ENCODE peak calls at places on chromosomes 11 and 22, in eight cellular contexts. One of them, this sample, is unnamed.

GRCh38 chr11:26777276-26777939 is 55.5 kb upstream of the SLC5A12 start:
- DNase-seq in stomach: no peak
- DNase-seq in ovary: no peak
- DNase-seq in AG10803: peak
- DNase-seq in HFF-Myc: no peak
- DNase-seq in fibroblast of mammary gland: peak
- DNase-seq in GM12865: no peak
- DNase-seq in uterus: no peak
- DNase-seq in this sample: no peak

GRCh38 chr22:19843857-19844422 is 10.7 kb downstream of the GNB1L start:
- DNase-seq in stomach: no peak
- DNase-seq in ovary: no peak
- DNase-seq in AG10803: no peak
- DNase-seq in HFF-Myc: no peak
- DNase-seq in fibroblast of mammary gland: no peak
- DNase-seq in GM12865: no peak
- DNase-seq in uterus: no peak
- DNase-seq in this sample: no peak

GRCh38 chr11:63720611-63721010 is 39.3 kb downstream of the RTN3 start:
- DNase-seq in stomach: no peak
- DNase-seq in ovary: no peak
- DNase-seq in AG10803: no peak
- DNase-seq in HFF-Myc: no peak
- DNase-seq in fibroblast of mammary gland: no peak
- DNase-seq in GM12865: no peak
- DNase-seq in uterus: no peak
- DNase-seq in this sample: no peak

GRCh38 chr22:24432059-24432853 is 4.9 kb downstream of the ADORA2A start:
- DNase-seq in stomach: peak
- DNase-seq in ovary: peak
- DNase-seq in AG10803: peak
- DNase-seq in HFF-Myc: no peak
- DNase-seq in fibroblast of mammary gland: peak
- DNase-seq in GM12865: no peak
- DNase-seq in uterus: peak
- DNase-seq in this sample: peak

GRCh38 chr11:64340671-64341335 is 799 bp downstream of the CCDC88B start:
- DNase-seq in stomach: peak
- DNase-seq in ovary: no peak
- DNase-seq in AG10803: no peak
- DNase-seq in HFF-Myc: no peak
- DNase-seq in fibroblast of mammary gland: no peak
- DNase-seq in GM12865: peak
- DNase-seq in uterus: no peak
- DNase-seq in this sample: no peak

GRCh38 chr22:21449531-21450319 is 17.5 kb upstream of the TMEM191C start:
- DNase-seq in stomach: peak
- DNase-seq in ovary: no peak
- DNase-seq in AG10803: no peak
- DNase-seq in HFF-Myc: no peak
- DNase-seq in fibroblast of mammary gland: no peak
- DNase-seq in GM12865: no peak
- DNase-seq in uterus: no peak
- DNase-seq in this sample: no peak

GRCh38 chr11:73388241-73389133 is 12.3 kb downstream of the RELT start:
- DNase-seq in stomach: peak
- DNase-seq in ovary: no peak
- DNase-seq in AG10803: no peak
- DNase-seq in HFF-Myc: no peak
- DNase-seq in fibroblast of mammary gland: no peak
- DNase-seq in GM12865: no peak
- DNase-seq in uterus: no peak
- DNase-seq in this sample: no peak

GRCh38 chr22:44693145-44693544 is 8.9 kb upstream of the PRR5 start:
- DNase-seq in stomach: no peak
- DNase-seq in ovary: no peak
- DNase-seq in AG10803: no peak
- DNase-seq in HFF-Myc: no peak
- DNase-seq in fibroblast of mammary gland: no peak
- DNase-seq in GM12865: no peak
- DNase-seq in uterus: no peak
- DNase-seq in this sample: no peak

GRCh38 chr22:48389916-48390315 is 1437.8 kb downstream of the BRD1 start:
- DNase-seq in stomach: peak
- DNase-seq in ovary: no peak
- DNase-seq in AG10803: no peak
- DNase-seq in HFF-Myc: no peak
- DNase-seq in fibroblast of mammary gland: no peak
- DNase-seq in GM12865: no peak
- DNase-seq in uterus: no peak
- DNase-seq in this sample: no peak

GRCh38 chr11:68412593-68413475 is 47.7 kb upstream of the PPP6R3 start:
- DNase-seq in stomach: no peak
- DNase-seq in ovary: no peak
- DNase-seq in AG10803: peak
- DNase-seq in HFF-Myc: peak
- DNase-seq in fibroblast of mammary gland: peak
- DNase-seq in GM12865: peak
- DNase-seq in uterus: peak
- DNase-seq in this sample: peak

GRCh38 chr11:6531267-6531752 is 34.2 kb downstream of the DNHD1 start:
- DNase-seq in stomach: no peak
- DNase-seq in ovary: no peak
- DNase-seq in AG10803: peak
- DNase-seq in HFF-Myc: peak
- DNase-seq in fibroblast of mammary gland: peak
- DNase-seq in GM12865: peak
- DNase-seq in uterus: no peak
- DNase-seq in this sample: peak

GRCh38 chr22:45946805-45947600 is 30.0 kb downstream of the WNT7B start:
- DNase-seq in stomach: no peak
- DNase-seq in ovary: no peak
- DNase-seq in AG10803: no peak
- DNase-seq in HFF-Myc: no peak
- DNase-seq in fibroblast of mammary gland: no peak
- DNase-seq in GM12865: no peak
- DNase-seq in uterus: no peak
- DNase-seq in this sample: no peak

GRCh38 chr11:11822946-11823345 is 18.8 kb upstream of the USP47 start:
- DNase-seq in stomach: no peak
- DNase-seq in ovary: no peak
- DNase-seq in AG10803: no peak
- DNase-seq in HFF-Myc: no peak
- DNase-seq in fibroblast of mammary gland: no peak
- DNase-seq in GM12865: no peak
- DNase-seq in uterus: no peak
- DNase-seq in this sample: no peak

GRCh38 chr11:94671553-94672366 is 96.4 kb upstream of the AMOTL1 start:
- DNase-seq in stomach: no peak
- DNase-seq in ovary: no peak
- DNase-seq in AG10803: peak
- DNase-seq in HFF-Myc: no peak
- DNase-seq in fibroblast of mammary gland: no peak
- DNase-seq in GM12865: no peak
- DNase-seq in uterus: no peak
- DNase-seq in this sample: no peak

GRCh38 chr11:111911563-111912401 is at the start of gene CRYAB:
- DNase-seq in stomach: peak
- DNase-seq in ovary: peak
- DNase-seq in AG10803: peak
- DNase-seq in HFF-Myc: peak
- DNase-seq in fibroblast of mammary gland: peak
- DNase-seq in GM12865: no peak
- DNase-seq in uterus: peak
- DNase-seq in this sample: peak

GRCh38 chr22:42273855-42274451 is 3.5 kb upstream of the TCF20 start:
- DNase-seq in stomach: no peak
- DNase-seq in ovary: no peak
- DNase-seq in AG10803: no peak
- DNase-seq in HFF-Myc: no peak
- DNase-seq in fibroblast of mammary gland: no peak
- DNase-seq in GM12865: no peak
- DNase-seq in uterus: no peak
- DNase-seq in this sample: no peak

GRCh38 chr22:20741634-20742581 is 32.0 kb upstream of the SERPIND1 start:
- DNase-seq in stomach: no peak
- DNase-seq in ovary: no peak
- DNase-seq in AG10803: peak
- DNase-seq in HFF-Myc: no peak
- DNase-seq in fibroblast of mammary gland: peak
- DNase-seq in GM12865: peak
- DNase-seq in uterus: no peak
- DNase-seq in this sample: peak

GRCh38 chr11:124887667-124888013 is 10.0 kb downstream of the ROBO4 start:
- DNase-seq in stomach: no peak
- DNase-seq in ovary: no peak
- DNase-seq in AG10803: no peak
- DNase-seq in HFF-Myc: no peak
- DNase-seq in fibroblast of mammary gland: no peak
- DNase-seq in GM12865: no peak
- DNase-seq in uterus: no peak
- DNase-seq in this sample: no peak

GRCh38 chr11:77135069-77135468 is 7.0 kb downstream of the MYO7A start:
- DNase-seq in stomach: no peak
- DNase-seq in ovary: no peak
- DNase-seq in AG10803: no peak
- DNase-seq in HFF-Myc: no peak
- DNase-seq in fibroblast of mammary gland: no peak
- DNase-seq in GM12865: no peak
- DNase-seq in uterus: no peak
- DNase-seq in this sample: no peak

GRCh38 chr11:62614275-62614674 is 1.2 kb downstream of the ROM1 start:
- DNase-seq in stomach: peak
- DNase-seq in ovary: no peak
- DNase-seq in AG10803: no peak
- DNase-seq in HFF-Myc: no peak
- DNase-seq in fibroblast of mammary gland: no peak
- DNase-seq in GM12865: no peak
- DNase-seq in uterus: no peak
- DNase-seq in this sample: no peak
- TF ChIP-seq CTCF in stomach: no peak
- TF ChIP-seq CTCF in ovary: no peak
- TF ChIP-seq CTCF in AG10803: no peak
- TF ChIP-seq CTCF in HFF-Myc: no peak
- TF ChIP-seq CTCF in fibroblast of mammary gland: no peak
- TF ChIP-seq CTCF in GM12865: no peak
- TF ChIP-seq CTCF in uterus: no peak
- TF ChIP-seq CTCF in this sample: no peak

DNA sequence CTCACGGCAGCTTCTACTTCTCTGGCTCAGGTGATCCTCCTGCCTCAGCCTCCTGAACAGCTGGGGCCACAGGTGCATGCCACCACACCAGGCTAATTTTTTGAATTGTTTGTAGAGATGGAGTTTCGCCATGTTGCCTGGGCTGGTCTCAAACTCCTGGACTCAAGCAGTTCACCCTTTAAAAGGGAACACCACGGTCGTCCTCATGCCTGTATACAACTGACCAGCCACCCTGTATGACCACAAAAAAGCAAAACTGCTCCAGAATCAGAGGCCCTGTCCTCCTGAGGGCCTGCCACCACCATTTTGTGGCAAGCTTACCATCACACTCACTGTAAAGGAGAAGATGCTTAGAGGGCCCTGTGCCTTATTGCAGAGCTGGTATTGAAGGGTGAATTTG is 2.2 kb downstream of the GLB1L3 start:
- DNase-seq in stomach: no peak
- DNase-seq in ovary: no peak
- DNase-seq in AG10803: no peak
- DNase-seq in HFF-Myc: no peak
- DNase-seq in fibroblast of mammary gland: no peak
- DNase-seq in GM12865: no peak
- DNase-seq in uterus: no peak
- DNase-seq in this sample: no peak
- H3K4me3 ChIP-seq in stomach: no peak
- H3K4me3 ChIP-seq in ovary: no peak
- H3K4me3 ChIP-seq in AG10803: no peak
- H3K4me3 ChIP-seq in HFF-Myc: no peak
- H3K4me3 ChIP-seq in fibroblast of mammary gland: no peak
- H3K4me3 ChIP-seq in GM12865: no peak
- H3K4me3 ChIP-seq in uterus: no peak
- H3K4me3 ChIP-seq in this sample: no peak

DNA sequence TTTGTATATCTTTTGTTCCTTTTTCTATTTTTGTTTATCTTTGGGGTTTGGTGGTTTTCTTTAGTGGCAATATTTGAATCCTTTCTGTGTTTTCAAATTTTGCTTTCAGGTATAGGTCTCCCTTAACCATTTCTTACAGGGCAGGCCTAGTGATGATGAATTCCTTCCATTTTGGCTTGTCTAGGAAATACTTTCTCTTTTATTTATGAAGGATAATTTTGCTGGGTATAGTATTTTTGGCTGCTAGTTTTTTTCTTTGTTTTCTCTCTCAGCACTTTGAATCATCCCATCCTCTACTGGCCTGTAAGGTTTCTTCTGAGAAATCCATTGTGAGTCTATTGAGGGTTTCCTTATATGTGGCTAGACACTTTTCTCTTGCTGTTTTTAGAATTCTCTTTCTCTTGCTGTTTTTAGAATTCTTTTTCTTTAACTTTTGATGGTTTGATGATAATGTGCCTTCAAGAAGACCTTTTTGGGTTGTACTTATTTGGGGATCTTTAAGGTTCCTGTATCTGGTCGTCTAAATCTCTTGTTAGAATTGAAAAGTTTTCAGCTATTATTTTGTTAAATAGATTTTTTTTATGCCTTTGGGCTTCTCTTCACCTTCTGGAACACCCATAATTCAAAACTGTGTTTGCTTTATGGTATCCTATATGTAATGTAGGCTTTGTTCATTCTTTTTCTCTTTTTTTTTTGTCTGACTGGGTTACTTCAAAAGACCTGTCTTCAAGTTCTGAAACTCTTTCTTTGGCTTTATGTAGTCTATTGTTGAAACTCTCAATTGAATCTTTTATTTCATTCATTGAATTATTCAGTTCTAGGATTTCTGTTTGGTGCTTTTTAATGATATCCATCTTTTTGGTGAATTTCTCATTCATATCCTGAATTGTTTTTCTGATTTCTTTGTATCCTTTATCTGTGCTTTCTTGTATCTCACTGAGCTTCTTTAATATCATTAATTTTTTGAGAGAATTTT is 24.5 kb downstream of the CFAP300 start:
- DNase-seq in stomach: no peak
- DNase-seq in ovary: no peak
- DNase-seq in AG10803: no peak
- DNase-seq in HFF-Myc: no peak
- DNase-seq in fibroblast of mammary gland: no peak
- DNase-seq in GM12865: no peak
- DNase-seq in uterus: no peak
- DNase-seq in this sample: no peak
- TF ChIP-seq CTCF in stomach: no peak
- TF ChIP-seq CTCF in ovary: no peak
- TF ChIP-seq CTCF in AG10803: no peak
- TF ChIP-seq CTCF in HFF-Myc: no peak
- TF ChIP-seq CTCF in fibroblast of mammary gland: no peak
- TF ChIP-seq CTCF in GM12865: no peak
- TF ChIP-seq CTCF in uterus: no peak
- TF ChIP-seq CTCF in this sample: no peak

DNA sequence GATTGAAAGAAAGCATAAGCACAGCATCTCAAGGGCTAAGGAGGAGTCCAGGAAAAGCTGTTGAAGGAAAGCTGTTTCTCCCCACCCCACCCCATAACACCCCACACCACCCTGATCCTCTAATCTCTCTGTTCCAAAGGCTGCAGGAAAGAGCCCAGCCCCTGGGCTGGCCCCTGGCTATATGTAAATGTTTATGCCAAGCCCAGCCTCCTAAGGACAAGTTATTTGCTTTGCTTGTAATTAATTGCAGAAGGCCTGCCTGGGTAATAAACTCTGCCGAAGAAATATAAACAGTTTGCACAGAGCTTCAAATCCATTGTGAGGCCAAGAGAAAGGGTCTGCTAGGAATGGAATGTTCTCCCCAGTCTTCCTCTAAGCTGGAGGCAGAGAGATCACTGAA is 21.2 kb downstream of the ARRB1 start:
- DNase-seq in stomach: peak
- DNase-seq in ovary: no peak
- DNase-seq in AG10803: no peak
- DNase-seq in HFF-Myc: no peak
- DNase-seq in fibroblast of mammary gland: no peak
- DNase-seq in GM12865: no peak
- DNase-seq in uterus: no peak
- DNase-seq in this sample: no peak
- H3K4me3 ChIP-seq in stomach: no peak
- H3K4me3 ChIP-seq in ovary: no peak
- H3K4me3 ChIP-seq in AG10803: no peak
- H3K4me3 ChIP-seq in HFF-Myc: no peak
- H3K4me3 ChIP-seq in fibroblast of mammary gland: no peak
- H3K4me3 ChIP-seq in GM12865: no peak
- H3K4me3 ChIP-seq in uterus: no peak
- H3K4me3 ChIP-seq in this sample: no peak